ENCODE peak calls at places on chromosomes 12 and 14, in seven cellular contexts. S is colonic mucosa, Z is OCI-LY7, K is esophagus squamous epithelium, J is GM23338, M is tibial nerve, T is stomach. W is an unnamed sample.

GRCh38 chr12:121614872-121615467 is 11.4 kb upstream of the ORAI1 start:
- DNase-seq in S (no peak), Z (no peak), K (no peak), J (no peak), M (no peak), T (no peak), W (no peak)

GRCh38 chr12:12266389-12266872 is 413 bp downstream of the LRP6 start:
- DNase-seq in S (peak), Z (no peak), K (no peak), J (peak), M (no peak), T (no peak), W (no peak)

GRCh38 chr12:130026608-130027176 is 122.9 kb upstream of the TMEM132D start:
- DNase-seq in S (peak), Z (peak), K (no peak), J (peak), M (no peak), T (peak), W (peak)

GRCh38 chr12:112939761-112940357 is 1.6 kb downstream of the OAS3 start:
- DNase-seq in S (no peak), Z (peak), K (no peak), J (no peak), M (no peak), T (no peak), W (no peak)

GRCh38 chr12:121918679-121919038 is 267 bp downstream of the CFAP251 start:
- DNase-seq in S (no peak), Z (peak), K (no peak), J (peak), M (no peak), T (no peak), W (no peak)

GRCh38 chr12:47218191-47218654 is 138.5 kb upstream of the AMIGO2 start:
- DNase-seq in S (no peak), Z (peak), K (no peak), J (no peak), M (no peak), T (no peak), W (no peak)

GRCh38 chr12:92039048-92039447 is 106.6 kb downstream of the BTG1 start:
- DNase-seq in S (no peak), Z (no peak), K (no peak), J (peak), M (no peak), T (no peak), W (no peak)

GRCh38 chr12:57118711-57119271 is 7.6 kb upstream of the STAT6 start:
- DNase-seq in S (peak), Z (peak), K (no peak), J (no peak), M (no peak), T (no peak), W (no peak)

GRCh38 chr12:19074700-19075099 is 54.8 kb upstream of the PLEKHA5 start:
- DNase-seq in S (no peak), Z (no peak), K (no peak), J (no peak), M (no peak), T (no peak), W (no peak)

GRCh38 chr14:104316723-104317499 is 178.5 kb downstream of the KIF26A start:
- DNase-seq in S (peak), Z (no peak), K (no peak), J (no peak), M (no peak), T (peak), W (no peak)

GRCh38 chr12:92718483-92718985 is 15.7 kb downstream of the PLEKHG7 start:
- DNase-seq in S (no peak), Z (no peak), K (no peak), J (no peak), M (no peak), T (no peak), W (no peak)

DNA sequence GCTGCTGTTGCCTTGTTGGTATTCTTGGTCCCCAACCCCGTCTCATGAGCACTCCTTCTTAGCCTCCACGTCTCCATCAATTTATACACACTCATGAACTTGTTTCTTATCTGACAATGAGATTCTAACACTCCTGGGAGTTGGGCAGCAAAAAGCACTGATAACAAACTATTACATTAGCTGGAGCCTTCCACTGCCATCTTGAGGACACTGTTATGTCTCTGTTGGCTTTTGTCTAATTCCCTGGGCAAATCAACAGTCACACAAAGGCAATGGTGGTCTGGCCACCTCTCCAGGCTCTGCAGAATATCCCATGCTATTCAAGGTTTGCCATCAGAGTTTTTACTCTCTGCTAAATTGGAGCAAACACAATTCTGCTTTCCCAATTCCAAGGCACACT is 117.8 kb upstream of the COCH start:
- DNase-seq in S (no peak), Z (no peak), K (no peak), J (no peak), M (no peak), T (no peak), W (no peak)
- TF ChIP-seq CTCF in S (no peak), Z (no peak), K (no peak), J (peak), M (no peak), T (no peak), W (no peak)

GRCh38 chr12:131862994-131863710 is 31.3 kb upstream of the ULK1 start:
- DNase-seq in S (no peak), Z (no peak), K (no peak), J (no peak), M (no peak), T (no peak), W (no peak)
- H3K27ac ChIP-seq in S (no peak), Z (no peak), K (no peak), J (no peak), M (no peak), T (no peak), W (no peak)

DNA sequence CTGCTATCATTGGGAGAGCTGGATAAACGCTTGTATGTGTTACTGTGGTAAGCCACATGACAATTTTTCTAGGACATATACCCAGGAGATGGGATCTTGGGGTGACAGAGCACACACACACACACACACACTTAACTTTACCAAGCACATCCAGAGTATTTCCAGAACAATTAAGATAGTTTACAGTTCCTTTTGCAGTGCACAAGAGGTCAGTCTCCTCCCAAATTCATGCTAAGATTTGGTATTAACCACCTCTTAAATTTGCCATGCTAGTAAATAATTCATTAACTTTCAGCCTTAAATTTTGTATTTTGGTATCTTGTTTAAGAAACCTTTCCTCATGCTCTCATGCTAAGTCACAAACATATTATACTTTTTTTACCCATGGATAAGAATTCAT is 33.9 kb upstream of the LIMA1 start:
- DNase-seq in S (no peak), Z (no peak), K (no peak), J (no peak), M (no peak), T (no peak), W (no peak)
- TF ChIP-seq CTCF in S (no peak), Z (no peak), K (no peak), J (no peak), M (no peak), T (no peak), W (no peak)

GRCh38 chr12:8956772-8957171 is 7.3 kb upstream of the M6PR start:
- DNase-seq in S (no peak), Z (no peak), K (no peak), J (no peak), M (no peak), T (no peak), W (no peak)

GRCh38 chr12:8957561-8957960 is 8.1 kb upstream of the M6PR start:
- DNase-seq in S (no peak), Z (no peak), K (no peak), J (no peak), M (no peak), T (no peak), W (no peak)

GRCh38 chr12:8960185-8960584 is 10.7 kb upstream of the M6PR start:
- DNase-seq in S (no peak), Z (no peak), K (no peak), J (no peak), M (no peak), T (no peak), W (no peak)

GRCh38 chr12:8953773-8954402 is 4.4 kb upstream of the M6PR start:
- DNase-seq in S (no peak), Z (no peak), K (no peak), J (no peak), M (no peak), T (no peak), W (no peak)

GRCh38 chr12:8956073-8956472 is 6.6 kb upstream of the M6PR start:
- DNase-seq in S (no peak), Z (no peak), K (no peak), J (no peak), M (no peak), T (no peak), W (no peak)
- H3K27ac ChIP-seq in S (no peak), Z (no peak), K (no peak), J (no peak), M (no peak), T (no peak), W (no peak)

DNA sequence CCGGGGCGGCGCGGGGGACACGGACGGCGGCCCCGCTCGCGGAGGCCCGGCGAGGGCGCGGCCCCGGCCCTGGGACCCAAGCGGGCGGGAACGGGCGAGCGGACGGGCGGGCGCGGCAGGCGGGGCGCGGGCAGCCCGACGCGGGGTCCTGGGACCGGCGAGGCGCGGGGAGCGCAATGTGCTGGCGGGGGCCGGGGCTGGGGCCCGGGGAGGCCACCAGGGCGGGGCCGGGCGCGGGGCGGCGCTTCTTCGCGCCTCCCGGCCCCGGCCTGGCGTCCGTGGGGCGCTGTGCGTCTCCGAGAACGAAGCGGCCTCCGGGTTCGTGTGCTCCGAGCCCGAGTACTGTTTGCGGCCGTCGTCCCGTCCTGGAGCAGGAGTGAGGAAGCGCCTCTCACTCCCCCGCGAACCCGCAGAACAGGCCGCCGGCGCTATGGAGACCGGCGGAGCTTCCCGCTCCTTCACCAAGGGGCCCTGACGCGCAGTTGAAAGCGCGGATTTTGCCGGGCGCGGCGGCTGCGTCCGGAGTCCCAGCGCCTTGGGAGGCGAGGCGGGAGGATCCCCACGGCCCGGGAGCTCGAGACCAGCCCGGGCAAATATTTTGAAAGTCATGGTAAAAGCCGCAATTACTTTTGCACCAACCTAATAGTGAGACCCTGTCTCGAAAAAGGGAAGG is 415 bp upstream of the ANKLE2 start:
- DNase-seq in S (peak), Z (peak), K (no peak), J (peak), M (peak), T (peak), W (peak)
- TF ChIP-seq CTCF in S (no peak), Z (peak), K (peak), J (no peak), M (peak), T (no peak), W (peak)

GRCh38 chr12:68403711-68404110 is 71.5 kb upstream of the MDM1 start:
- DNase-seq in S (no peak), Z (no peak), K (no peak), J (no peak), M (no peak), T (no peak), W (no peak)

GRCh38 chr12:68403296-68403695 is 71.1 kb upstream of the MDM1 start:
- DNase-seq in S (no peak), Z (no peak), K (no peak), J (no peak), M (no peak), T (no peak), W (no peak)

GRCh38 chr12:68405292-68405900 is 73.2 kb upstream of the MDM1 start:
- DNase-seq in S (peak), Z (no peak), K (no peak), J (no peak), M (no peak), T (no peak), W (no peak)

GRCh38 chr12:68402422-68402821 is 70.3 kb upstream of the MDM1 start:
- DNase-seq in S (no peak), Z (no peak), K (no peak), J (no peak), M (no peak), T (no peak), W (no peak)

GRCh38 chr12:68406134-68406576 is 74.0 kb upstream of the MDM1 start:
- DNase-seq in S (peak), Z (no peak), K (peak), J (peak), M (peak), T (peak), W (peak)
- H3K27ac ChIP-seq in S (peak), Z (no peak), K (peak), J (no peak), M (no peak), T (peak), W (no peak)

GRCh38 chr14:70708717-70709570 is 67.2 kb downstream of the TTC9 start:
- DNase-seq in S (no peak), Z (no peak), K (no peak), J (peak), M (no peak), T (no peak), W (no peak)

GRCh38 chr14:70707138-70708038 is 65.7 kb downstream of the TTC9 start:
- DNase-seq in S (no peak), Z (no peak), K (no peak), J (peak), M (no peak), T (no peak), W (peak)

GRCh38 chr14:70704960-70705359 is 63.2 kb downstream of the TTC9 start:
- DNase-seq in S (no peak), Z (no peak), K (no peak), J (no peak), M (no peak), T (no peak), W (no peak)

GRCh38 chr14:70709726-70710382 is 68.1 kb downstream of the TTC9 start:
- DNase-seq in S (no peak), Z (no peak), K (no peak), J (peak), M (no peak), T (no peak), W (no peak)

DNA sequence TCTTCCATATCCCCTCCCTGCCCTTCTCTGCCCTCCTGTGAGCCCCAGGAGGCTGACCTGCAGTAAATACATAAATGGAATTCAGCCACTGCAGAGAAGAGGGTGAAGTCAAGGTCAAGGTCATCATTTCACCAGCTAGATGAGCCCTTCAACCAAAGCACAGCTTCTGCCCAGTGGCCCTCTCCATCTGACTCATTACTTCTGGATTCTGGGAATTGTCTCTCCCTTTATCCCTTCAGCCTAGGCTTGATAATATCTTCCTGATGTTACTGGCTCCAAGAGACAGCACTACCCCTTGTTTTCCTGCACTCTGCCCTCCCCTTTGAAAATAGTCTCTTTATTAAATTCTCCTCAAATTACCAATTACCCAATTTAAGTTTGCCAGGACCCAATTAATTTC is 64.5 kb downstream of the TTC9 start:
- DNase-seq in S (no peak), Z (no peak), K (no peak), J (no peak), M (no peak), T (no peak), W (no peak)
- TF ChIP-seq CTCF in S (no peak), Z (no peak), K (no peak), J (no peak), M (no peak), T (no peak), W (no peak)

GRCh38 chr14:35985504-35986218 is 159.5 kb downstream of the BRMS1L start:
- DNase-seq in S (no peak), Z (no peak), K (no peak), J (peak), M (no peak), T (no peak), W (no peak)
- H3K27ac ChIP-seq in S (no peak), Z (no peak), K (no peak), J (no peak), M (peak), T (no peak), W (no peak)

DNA sequence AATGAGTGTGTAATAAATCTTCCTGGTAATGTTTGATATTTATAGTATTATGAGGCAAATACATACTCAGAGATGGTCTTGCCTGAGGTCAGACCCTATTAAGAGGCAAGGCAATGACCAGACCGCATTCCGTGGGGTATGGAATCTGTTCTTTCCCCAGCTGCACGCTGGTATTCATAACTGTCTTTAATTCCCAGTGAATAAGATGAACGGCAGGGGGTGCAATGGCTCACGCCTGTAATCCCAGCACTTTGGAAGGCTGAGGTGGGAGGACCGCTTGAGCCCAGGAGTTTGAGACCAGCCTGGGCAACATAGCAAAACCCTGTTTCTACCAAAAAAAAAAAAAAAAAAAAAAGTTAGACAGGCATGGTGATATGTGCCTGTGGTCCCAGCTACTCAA is 44.6 kb downstream of the ERO1A start:
- DNase-seq in S (no peak), Z (no peak), K (no peak), J (no peak), M (no peak), T (no peak), W (peak)
- TF ChIP-seq CTCF in S (no peak), Z (no peak), K (no peak), J (peak), M (no peak), T (no peak), W (no peak)

GRCh38 chr14:57492859-57493258 is 798 bp downstream of the CCDC198 start:
- DNase-seq in S (no peak), Z (no peak), K (no peak), J (no peak), M (no peak), T (no peak), W (peak)

GRCh38 chr14:57495409-57495808 is 1.8 kb upstream of the CCDC198 start:
- DNase-seq in S (no peak), Z (no peak), K (no peak), J (no peak), M (no peak), T (no peak), W (no peak)

GRCh38 chr14:57498659-57499058 is 5.0 kb upstream of the CCDC198 start:
- DNase-seq in S (no peak), Z (no peak), K (no peak), J (no peak), M (no peak), T (no peak), W (no peak)

GRCh38 chr14:57498035-57498434 is 4.4 kb upstream of the CCDC198 start:
- DNase-seq in S (no peak), Z (no peak), K (no peak), J (no peak), M (no peak), T (no peak), W (no peak)

GRCh38 chr14:57493467-57494181 is at the start of gene CCDC198:
- DNase-seq in S (no peak), Z (no peak), K (no peak), J (peak), M (no peak), T (no peak), W (no peak)
- H3K27ac ChIP-seq in S (no peak), Z (no peak), K (no peak), J (no peak), M (no peak), T (no peak), W (no peak)